ENCODE peak calls at places on chromosomes 1 and 21, in eight cellular contexts. J is posterior vena cava; W is lower lobe of right lung; P is BJ; C is effector memory CD8-positive, alpha-beta T cell; L is HEK293T; Z is naive thymus-derived CD4-positive, alpha-beta T cell; E is non-pigmented ciliary epithelial cell. N is an unnamed sample.

GRCh38 chr1:45300669-45300997 is 26.1 kb upstream of the HPDL start:
- DNase-seq in J (no peak), W (no peak), P (no peak), C (no peak), L (no peak), Z (no peak), E (no peak), N (no peak)

GRCh38 chr1:244887281-244887680 is 22.9 kb upstream of the HNRNPU start:
- DNase-seq in J (no peak), W (no peak), P (no peak), C (no peak), L (no peak), Z (no peak), E (no peak), N (no peak)

GRCh38 chr1:22830747-22831340 is 120.2 kb downstream of the EPHB2 start:
- DNase-seq in J (peak), W (no peak), P (no peak), C (no peak), L (no peak), Z (no peak), E (no peak), N (no peak)

GRCh38 chr1:200473698-200474371 is 64.0 kb upstream of the ZNF281 start:
- DNase-seq in J (no peak), W (no peak), P (no peak), C (no peak), L (no peak), Z (no peak), E (no peak), N (no peak)

GRCh38 chr1:5994713-5995621 is 2.7 kb upstream of the NPHP4 start:
- DNase-seq in J (peak), W (peak), P (no peak), C (peak), L (no peak), Z (peak), E (no peak), N (peak)

GRCh38 chr1:36773827-36774541 is 260.3 kb downstream of the GRIK3 start:
- DNase-seq in J (no peak), W (no peak), P (no peak), C (no peak), L (no peak), Z (no peak), E (no peak), N (no peak)

GRCh38 chr21:44755227-44755626 is 43.9 kb upstream of the TSPEAR start:
- DNase-seq in J (no peak), W (no peak), P (no peak), C (no peak), L (no peak), Z (peak), E (no peak), N (no peak)

GRCh38 chr1:76576876-76577817 is 290.1 kb upstream of the ST6GALNAC5 start:
- DNase-seq in J (no peak), W (no peak), P (no peak), C (no peak), L (no peak), Z (no peak), E (no peak), N (no peak)

GRCh38 chr21:32930673-32931072 is 95.1 kb upstream of the OLIG2 start:
- DNase-seq in J (no peak), W (no peak), P (no peak), C (no peak), L (no peak), Z (no peak), E (no peak), N (no peak)

GRCh38 chr21:27425574-27425973 is 458.7 kb upstream of the ADAMTS5 start:
- DNase-seq in J (no peak), W (no peak), P (no peak), C (no peak), L (no peak), Z (no peak), E (no peak), N (no peak)

GRCh38 chr1:21822349-21822748 is 10.3 kb downstream of the LDLRAD2 start:
- DNase-seq in J (no peak), W (no peak), P (no peak), C (no peak), L (peak), Z (no peak), E (no peak), N (no peak)

GRCh38 chr1:231724876-231725647 is 98.5 kb downstream of the DISC1 start:
- DNase-seq in J (no peak), W (peak), P (no peak), C (no peak), L (peak), Z (no peak), E (no peak), N (no peak)

GRCh38 chr1:100584761-100585745 is 47.1 kb downstream of the GPR88 start:
- DNase-seq in J (no peak), W (no peak), P (no peak), C (no peak), L (no peak), Z (no peak), E (no peak), N (no peak)

GRCh38 chr1:89724369-89725015 is 91.6 kb downstream of the LRRC8C start:
- DNase-seq in J (no peak), W (no peak), P (no peak), C (no peak), L (no peak), Z (no peak), E (no peak), N (peak)

GRCh38 chr21:46084709-46085108 is 13.2 kb upstream of the COL6A2 start:
- DNase-seq in J (peak), W (no peak), P (no peak), C (no peak), L (no peak), Z (no peak), E (no peak), N (no peak)

GRCh38 chr1:178101654-178102053 is 7.8 kb downstream of the RASAL2 start:
- DNase-seq in J (no peak), W (no peak), P (no peak), C (no peak), L (no peak), Z (no peak), E (no peak), N (no peak)

GRCh38 chr1:92515796-92516201 is 29.1 kb upstream of the GFI1 start:
- DNase-seq in J (no peak), W (no peak), P (no peak), C (no peak), L (no peak), Z (no peak), E (no peak), N (no peak)

GRCh38 chr1:220734571-220735326 is 13.4 kb upstream of the MTARC2 start:
- DNase-seq in J (no peak), W (no peak), P (peak), C (no peak), L (no peak), Z (no peak), E (peak), N (no peak)

GRCh38 chr1:213783898-213784297 is 203.9 kb upstream of the PROX1 start:
- DNase-seq in J (no peak), W (no peak), P (no peak), C (no peak), L (no peak), Z (peak), E (no peak), N (no peak)

GRCh38 chr1:32014199-32014936 is 700 bp downstream of the KHDRBS1 start:
- DNase-seq in J (peak), W (peak), P (no peak), C (peak), L (peak), Z (peak), E (no peak), N (peak)

GRCh38 chr1:153945795-153946621 is 510 bp downstream of the DENND4B start:
- DNase-seq in J (peak), W (peak), P (no peak), C (peak), L (peak), Z (peak), E (no peak), N (peak)

GRCh38 chr1:205226868-205227583 is 720 bp upstream of the TMCC2 start:
- DNase-seq in J (no peak), W (no peak), P (no peak), C (no peak), L (no peak), Z (peak), E (no peak), N (no peak)

GRCh38 chr1:198679535-198680173 is 40.8 kb downstream of the PTPRC start:
- DNase-seq in J (peak), W (peak), P (no peak), C (peak), L (no peak), Z (no peak), E (no peak), N (no peak)

GRCh38 chr1:41547336-41547735 is 62.9 kb upstream of the EDN2 start:
- DNase-seq in J (peak), W (no peak), P (no peak), C (no peak), L (no peak), Z (no peak), E (no peak), N (no peak)

GRCh38 chr1:150906329-150906728 is 19.4 kb downstream of the CTXND2 start:
- DNase-seq in J (no peak), W (no peak), P (no peak), C (no peak), L (no peak), Z (no peak), E (no peak), N (no peak)

GRCh38 chr21:16154961-16155360 is 425.2 kb downstream of the USP25 start:
- DNase-seq in J (no peak), W (no peak), P (no peak), C (no peak), L (no peak), Z (no peak), E (no peak), N (no peak)

GRCh38 chr1:5847013-5847654 is 145.1 kb downstream of the NPHP4 start:
- DNase-seq in J (no peak), W (no peak), P (no peak), C (no peak), L (peak), Z (no peak), E (no peak), N (no peak)

GRCh38 chr1:158045639-158046038 is 52.2 kb downstream of the KIRREL1 start:
- DNase-seq in J (peak), W (no peak), P (peak), C (no peak), L (no peak), Z (no peak), E (peak), N (no peak)

GRCh38 chr1:82225407-82226197 is 424.9 kb downstream of the ADGRL2 start:
- DNase-seq in J (no peak), W (no peak), P (no peak), C (no peak), L (no peak), Z (no peak), E (peak), N (no peak)

GRCh38 chr1:232477728-232478127 is 152.2 kb downstream of the SIPA1L2 start:
- DNase-seq in J (no peak), W (no peak), P (peak), C (no peak), L (no peak), Z (no peak), E (peak), N (no peak)

GRCh38 chr1:246931549-246932365 is at the start of gene AHCTF1:
- DNase-seq in J (peak), W (peak), P (peak), C (peak), L (peak), Z (peak), E (peak), N (peak)

GRCh38 chr1:24236170-24237045 is 49.3 kb upstream of the IFNLR1 start:
- DNase-seq in J (peak), W (no peak), P (peak), C (no peak), L (no peak), Z (no peak), E (no peak), N (no peak)

GRCh38 chr1:164443166-164443565 is 115.8 kb upstream of the PBX1 start:
- DNase-seq in J (no peak), W (no peak), P (no peak), C (no peak), L (no peak), Z (no peak), E (no peak), N (no peak)

GRCh38 chr1:81179239-81179638 is 621.5 kb upstream of the ADGRL2 start:
- DNase-seq in J (no peak), W (no peak), P (peak), C (no peak), L (no peak), Z (no peak), E (peak), N (no peak)

GRCh38 chr1:203644661-203645510 is 18.3 kb downstream of the ATP2B4 start:
- DNase-seq in J (no peak), W (no peak), P (no peak), C (no peak), L (no peak), Z (no peak), E (no peak), N (no peak)

N was measured in naive B cell.